ENCODE peak calls at places on chromosomes 13 and 19, in seven cellular contexts. One of them, this sample, is unnamed.

GRCh38 chr13:110185696-110186095 is 121.3 kb downstream of the COL4A1 start:
- DNase-seq in fibroblast of pulmonary artery: no peak
- DNase-seq in cardiac fibroblast: no peak
- DNase-seq in choroid plexus epithelial cell: peak; percentile 39
- DNase-seq in BE2C: no peak
- DNase-seq in cardiac muscle cell: no peak
- DNase-seq in IMR-90: peak; percentile 17
- DNase-seq in this sample: no peak

GRCh38 chr13:113550453-113550852 is 34.1 kb upstream of the TFDP1 start:
- DNase-seq in fibroblast of pulmonary artery: no peak
- DNase-seq in cardiac fibroblast: no peak
- DNase-seq in choroid plexus epithelial cell: no peak
- DNase-seq in BE2C: no peak
- DNase-seq in cardiac muscle cell: no peak
- DNase-seq in IMR-90: no peak
- DNase-seq in this sample: no peak

GRCh38 chr13:114128624-114129522 is 3.5 kb downstream of the RASA3 start:
- DNase-seq in fibroblast of pulmonary artery: peak; percentile 91
- DNase-seq in cardiac fibroblast: peak; percentile 89
- DNase-seq in choroid plexus epithelial cell: peak; percentile 90
- DNase-seq in BE2C: no peak
- DNase-seq in cardiac muscle cell: no peak
- DNase-seq in IMR-90: peak; percentile 95
- DNase-seq in this sample: peak; percentile 87

GRCh38 chr13:71699342-71699741 is 167.7 kb downstream of the DACH1 start:
- DNase-seq in fibroblast of pulmonary artery: no peak
- DNase-seq in cardiac fibroblast: no peak
- DNase-seq in choroid plexus epithelial cell: no peak
- DNase-seq in BE2C: no peak
- DNase-seq in cardiac muscle cell: no peak
- DNase-seq in IMR-90: no peak
- DNase-seq in this sample: no peak

GRCh38 chr19:1263198-1263597 is 5.9 kb upstream of the CIRBP start:
- DNase-seq in fibroblast of pulmonary artery: no peak
- DNase-seq in cardiac fibroblast: no peak
- DNase-seq in choroid plexus epithelial cell: no peak
- DNase-seq in BE2C: no peak
- DNase-seq in cardiac muscle cell: no peak
- DNase-seq in IMR-90: no peak
- DNase-seq in this sample: no peak

GRCh38 chr13:100483836-100484381 is 104.7 kb downstream of the GGACT start:
- DNase-seq in fibroblast of pulmonary artery: no peak
- DNase-seq in cardiac fibroblast: no peak
- DNase-seq in choroid plexus epithelial cell: no peak
- DNase-seq in BE2C: no peak
- DNase-seq in cardiac muscle cell: peak; percentile 34
- DNase-seq in IMR-90: no peak
- DNase-seq in this sample: no peak

GRCh38 chr13:38415233-38415632 is 65.6 kb downstream of the UFM1 start:
- DNase-seq in fibroblast of pulmonary artery: no peak
- DNase-seq in cardiac fibroblast: no peak
- DNase-seq in choroid plexus epithelial cell: peak; percentile 30
- DNase-seq in BE2C: no peak
- DNase-seq in cardiac muscle cell: peak; percentile 76
- DNase-seq in IMR-90: no peak
- DNase-seq in this sample: no peak

GRCh38 chr19:36110487-36111199 is at the start of gene OVOL3:
- DNase-seq in fibroblast of pulmonary artery: no peak
- DNase-seq in cardiac fibroblast: no peak
- DNase-seq in choroid plexus epithelial cell: no peak
- DNase-seq in BE2C: no peak
- DNase-seq in cardiac muscle cell: no peak
- DNase-seq in IMR-90: no peak
- DNase-seq in this sample: no peak

GRCh38 chr19:8589177-8589714 is 12.0 kb upstream of the MYO1F start:
- DNase-seq in fibroblast of pulmonary artery: no peak
- DNase-seq in cardiac fibroblast: no peak
- DNase-seq in choroid plexus epithelial cell: no peak
- DNase-seq in BE2C: no peak
- DNase-seq in cardiac muscle cell: no peak
- DNase-seq in IMR-90: no peak
- DNase-seq in this sample: no peak

GRCh38 chr13:74920945-74921725 is 560.8 kb downstream of the TBC1D4 start:
- DNase-seq in fibroblast of pulmonary artery: no peak
- DNase-seq in cardiac fibroblast: no peak
- DNase-seq in choroid plexus epithelial cell: peak; percentile 34
- DNase-seq in BE2C: no peak
- DNase-seq in cardiac muscle cell: no peak
- DNase-seq in IMR-90: no peak
- DNase-seq in this sample: no peak

GRCh38 chr13:20969182-20969581 is 66.6 kb upstream of the XPO4 start:
- DNase-seq in fibroblast of pulmonary artery: peak; percentile 37
- DNase-seq in cardiac fibroblast: no peak
- DNase-seq in choroid plexus epithelial cell: peak; percentile 43
- DNase-seq in BE2C: no peak
- DNase-seq in cardiac muscle cell: no peak
- DNase-seq in IMR-90: peak; percentile 68
- DNase-seq in this sample: peak; percentile 28

GRCh38 chr19:18483119-18483518 is 38.8 kb downstream of the ELL start:
- DNase-seq in fibroblast of pulmonary artery: no peak
- DNase-seq in cardiac fibroblast: no peak
- DNase-seq in choroid plexus epithelial cell: no peak
- DNase-seq in BE2C: no peak
- DNase-seq in cardiac muscle cell: no peak
- DNase-seq in IMR-90: no peak
- DNase-seq in this sample: no peak

GRCh38 chr13:98900442-98900841 is 77.4 kb downstream of the DOCK9 start:
- DNase-seq in fibroblast of pulmonary artery: no peak
- DNase-seq in cardiac fibroblast: no peak
- DNase-seq in choroid plexus epithelial cell: no peak
- DNase-seq in BE2C: no peak
- DNase-seq in cardiac muscle cell: no peak
- DNase-seq in IMR-90: no peak
- DNase-seq in this sample: no peak

GRCh38 chr19:40933025-40933424 is 51.0 kb upstream of the CYP2A7 start:
- DNase-seq in fibroblast of pulmonary artery: peak; percentile 20
- DNase-seq in cardiac fibroblast: no peak
- DNase-seq in choroid plexus epithelial cell: no peak
- DNase-seq in BE2C: no peak
- DNase-seq in cardiac muscle cell: no peak
- DNase-seq in IMR-90: no peak
- DNase-seq in this sample: peak; percentile 40

GRCh38 chr19:48741222-48741999 is 1.0 kb upstream of the RASIP1 start:
- DNase-seq in fibroblast of pulmonary artery: no peak
- DNase-seq in cardiac fibroblast: no peak
- DNase-seq in choroid plexus epithelial cell: no peak
- DNase-seq in BE2C: peak; percentile 75
- DNase-seq in cardiac muscle cell: peak; percentile 32
- DNase-seq in IMR-90: no peak
- DNase-seq in this sample: no peak
- H3K4me3 ChIP-seq in fibroblast of pulmonary artery: no peak overlapping the region
- H3K4me3 ChIP-seq in cardiac fibroblast: no peak overlapping the region
- H3K4me3 ChIP-seq in choroid plexus epithelial cell: no peak overlapping the region
- H3K4me3 ChIP-seq in BE2C: no peak overlapping the region
- H3K4me3 ChIP-seq in cardiac muscle cell: no peak overlapping the region
- H3K4me3 ChIP-seq in IMR-90: no peak overlapping the region
- H3K4me3 ChIP-seq in this sample: no peak overlapping the region

DNA sequence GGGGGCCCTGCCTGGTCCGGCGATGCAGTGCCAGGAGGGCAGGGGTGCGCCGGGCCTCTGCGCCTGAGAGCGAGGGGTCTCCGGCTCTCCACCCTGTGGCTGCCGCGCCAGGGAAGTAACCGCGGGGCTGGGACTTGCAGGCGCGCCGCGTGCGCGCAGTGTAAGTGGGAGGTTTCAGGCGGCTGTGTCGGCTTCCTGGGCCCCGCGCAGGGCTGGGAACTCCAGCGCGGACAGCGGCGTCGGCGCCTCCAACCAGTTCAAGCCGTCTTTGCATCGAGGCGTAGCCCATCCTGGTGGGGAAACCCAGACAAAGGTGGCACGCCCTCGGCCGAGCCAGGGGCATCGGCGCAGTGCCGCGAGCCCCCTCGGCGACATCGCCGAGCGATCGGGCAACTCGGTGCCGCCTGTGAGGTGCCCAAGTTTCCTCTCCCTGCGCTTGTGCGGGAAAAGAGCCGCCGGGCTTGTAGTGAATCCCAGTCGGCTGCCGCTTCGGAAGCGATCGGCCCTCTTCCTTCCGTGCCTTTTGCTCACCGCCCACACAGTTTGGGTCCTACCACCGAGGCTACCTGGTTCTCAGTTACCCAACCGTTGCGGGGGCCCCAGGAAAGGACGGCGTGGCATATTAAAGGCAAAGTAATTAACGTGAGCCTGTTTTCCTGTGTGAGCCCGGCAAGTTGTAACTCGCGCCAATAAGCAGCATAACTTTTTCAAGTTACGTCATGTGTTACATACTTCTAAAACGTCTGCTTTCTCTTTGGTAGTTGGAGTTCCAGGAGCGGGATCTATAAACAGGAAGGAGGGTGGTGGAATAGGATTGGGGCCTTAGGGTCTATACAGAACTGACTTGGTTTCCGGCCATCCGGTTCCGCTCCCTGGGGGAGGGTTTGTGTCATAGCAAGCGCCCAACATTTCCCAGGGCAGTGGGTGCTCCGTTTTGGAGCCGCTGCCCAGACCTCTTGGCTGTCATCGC is 1.2 kb downstream of the LRCH1 start:
- DNase-seq in fibroblast of pulmonary artery: peak; percentile 91
- DNase-seq in cardiac fibroblast: peak; percentile 87
- DNase-seq in choroid plexus epithelial cell: peak; percentile 90
- DNase-seq in BE2C: peak; percentile 80
- DNase-seq in cardiac muscle cell: peak; percentile 84
- DNase-seq in IMR-90: peak; percentile 95
- DNase-seq in this sample: peak; percentile 79
- TF ChIP-seq CTCF in fibroblast of pulmonary artery: peak; percentile 8
- TF ChIP-seq CTCF in cardiac fibroblast: peak; percentile 9
- TF ChIP-seq CTCF in choroid plexus epithelial cell: peak; percentile 40
- TF ChIP-seq CTCF in BE2C: peak; percentile 25
- TF ChIP-seq CTCF in cardiac muscle cell: peak; percentile 18
- TF ChIP-seq CTCF in IMR-90: no peak
- TF ChIP-seq CTCF in this sample: peak; percentile 25

DNA sequence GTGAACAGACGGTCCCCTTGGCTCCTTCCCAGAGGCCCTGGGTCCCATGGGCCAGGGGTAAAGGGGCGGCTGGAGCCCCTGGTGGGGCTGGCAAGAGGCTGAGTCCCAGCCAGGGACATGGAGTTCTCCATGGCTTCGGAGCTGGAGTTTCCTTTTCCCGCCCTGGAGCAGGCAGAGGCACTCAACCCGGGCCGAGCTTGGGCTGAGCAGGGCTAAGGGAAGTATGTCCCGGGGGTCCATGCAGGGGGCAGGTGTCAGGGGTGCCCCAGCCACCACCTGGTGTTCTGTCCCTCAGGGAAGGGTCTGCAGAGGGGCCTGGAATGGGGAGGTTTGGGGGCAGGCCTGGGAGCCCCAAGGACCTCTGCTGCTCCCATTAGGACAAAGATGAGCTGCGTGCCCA is 54.0 kb upstream of the TPM4 start:
- DNase-seq in fibroblast of pulmonary artery: no peak
- DNase-seq in cardiac fibroblast: no peak
- DNase-seq in choroid plexus epithelial cell: no peak
- DNase-seq in BE2C: no peak
- DNase-seq in cardiac muscle cell: no peak
- DNase-seq in IMR-90: no peak
- DNase-seq in this sample: no peak
- H3K4me3 ChIP-seq in fibroblast of pulmonary artery: no peak overlapping the region
- H3K4me3 ChIP-seq in cardiac fibroblast: no peak overlapping the region
- H3K4me3 ChIP-seq in choroid plexus epithelial cell: no peak overlapping the region
- H3K4me3 ChIP-seq in BE2C: no peak overlapping the region
- H3K4me3 ChIP-seq in cardiac muscle cell: no peak overlapping the region
- H3K4me3 ChIP-seq in IMR-90: no peak overlapping the region
- H3K4me3 ChIP-seq in this sample: no peak overlapping the region

GRCh38 chr13:96141032-96141431 is 51.1 kb downstream of the HS6ST3 start:
- DNase-seq in fibroblast of pulmonary artery: peak; percentile 56
- DNase-seq in cardiac fibroblast: peak; percentile 19
- DNase-seq in choroid plexus epithelial cell: peak; percentile 72
- DNase-seq in BE2C: no peak
- DNase-seq in cardiac muscle cell: peak; percentile 59
- DNase-seq in IMR-90: peak; percentile 2
- DNase-seq in this sample: peak; percentile 63
- TF ChIP-seq CTCF in fibroblast of pulmonary artery: peak; percentile 36
- TF ChIP-seq CTCF in cardiac fibroblast: peak; percentile 31
- TF ChIP-seq CTCF in choroid plexus epithelial cell: peak; percentile 51
- TF ChIP-seq CTCF in BE2C: peak; percentile 43
- TF ChIP-seq CTCF in cardiac muscle cell: peak; percentile 13
- TF ChIP-seq CTCF in IMR-90: peak; percentile 9
- TF ChIP-seq CTCF in this sample: peak; percentile 38

DNA sequence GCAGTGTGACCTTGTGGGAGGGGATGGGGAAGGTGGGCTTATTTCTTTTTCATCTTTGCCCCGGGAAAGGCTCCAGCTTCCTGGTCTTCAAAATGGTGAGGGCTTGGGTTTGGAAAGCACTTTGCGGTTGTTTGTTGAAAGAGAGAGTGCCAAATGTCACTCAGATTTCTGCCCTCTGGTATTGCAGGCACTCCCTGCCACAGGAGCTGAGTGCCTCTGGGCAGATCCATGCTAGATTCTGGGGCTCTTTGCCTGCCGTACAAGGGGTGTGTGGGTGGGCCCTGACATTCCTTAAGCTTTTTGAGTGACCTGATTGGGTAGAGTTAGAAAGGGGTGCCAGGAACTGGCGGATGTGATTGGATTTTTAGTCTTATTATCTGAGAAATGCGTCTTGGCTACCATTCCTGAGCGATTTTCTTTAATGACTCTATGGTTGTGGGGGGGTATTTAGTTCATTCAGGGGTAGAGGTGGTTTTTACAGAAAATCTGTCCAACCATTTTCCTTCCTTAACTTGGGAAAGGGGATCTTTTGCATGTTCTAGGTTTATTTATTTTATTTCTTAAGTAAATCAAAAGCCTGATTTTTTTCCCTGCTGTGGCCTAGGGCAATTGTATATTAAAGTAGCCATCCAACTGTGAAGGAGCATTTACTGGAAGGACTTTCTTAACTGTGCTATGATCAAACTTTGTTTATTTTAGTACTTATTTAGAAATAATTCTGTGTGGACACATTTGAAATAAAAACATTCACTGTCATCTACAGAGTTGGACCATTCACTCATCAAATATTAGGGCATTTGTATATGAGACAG is 3.2 kb downstream of the ARHGAP35 start:
- DNase-seq in fibroblast of pulmonary artery: peak; percentile 74
- DNase-seq in cardiac fibroblast: peak; percentile 86
- DNase-seq in choroid plexus epithelial cell: peak; percentile 66
- DNase-seq in BE2C: peak; percentile 34
- DNase-seq in cardiac muscle cell: peak; percentile 36
- DNase-seq in IMR-90: peak; percentile 61
- DNase-seq in this sample: peak; percentile 91
- H3K4me3 ChIP-seq in fibroblast of pulmonary artery: peak overlapping the region; percentile 83
- H3K4me3 ChIP-seq in cardiac fibroblast: peak overlapping the region; percentile 83
- H3K4me3 ChIP-seq in choroid plexus epithelial cell: peak overlapping the region; percentile 40
- H3K4me3 ChIP-seq in BE2C: peak overlapping the region; percentile 89
- H3K4me3 ChIP-seq in cardiac muscle cell: peak overlapping the region; percentile 12
- H3K4me3 ChIP-seq in IMR-90: peak overlapping the region; percentile 8
- H3K4me3 ChIP-seq in this sample: peak overlapping the region; percentile 88